ENCODE peak calls at places on chromosomes 13 and 19, in ten cellular contexts. One of them, this sample, is unnamed.

GRCh38 chr19:30584121-30584520 is 211.9 kb downstream of the ZNF536 start:
- DNase-seq in activated T-cell treated with anti-CD3 and anti-CD28 coated beads, Interleukin-2, amount 50 U/mL, for 72 hours: no peak
- DNase-seq in stimulated activated naive CD8-positive, alpha-beta T cell treated with anti-CD3 and anti-CD28 coated beads, Interleukin-15, Interleukin-2, amounts not matched to agents 100 U/mL and 50 U/mL, for 24 hours: no peak
- DNase-seq in CD4-positive, alpha-beta T cell: no peak
- DNase-seq in stimulated activated CD4-positive, alpha-beta T cell treated with anti-CD3 and anti-CD28 coated beads, Interleukin-1b, Interleukin-23, amount 100 ng/mL, for 24 hours: no peak
- DNase-seq in stimulated activated naive B cell treated with anti-CD40 and anti-IgM and Interleukin-4, amounts not matched to agents 10 μg/mL and 1 μg/mL and 100 μg/mL, for 72 hours: no peak
- DNase-seq in psoas muscle: no peak
- DNase-seq in NCI-H1930: no peak
- DNase-seq in SJSA1: no peak
- DNase-seq in HCEC 1CT: no peak
- DNase-seq in this sample: no peak

GRCh38 chr19:44576843-44577565 is 36.4 kb upstream of the IGSF23 start:
- DNase-seq in activated T-cell treated with anti-CD3 and anti-CD28 coated beads, Interleukin-2, amount 50 U/mL, for 72 hours: peak; percentile 38
- DNase-seq in stimulated activated naive CD8-positive, alpha-beta T cell treated with anti-CD3 and anti-CD28 coated beads, Interleukin-15, Interleukin-2, amounts not matched to agents 100 U/mL and 50 U/mL, for 24 hours: peak; percentile 10
- DNase-seq in CD4-positive, alpha-beta T cell: no peak
- DNase-seq in stimulated activated CD4-positive, alpha-beta T cell treated with anti-CD3 and anti-CD28 coated beads, Interleukin-1b, Interleukin-23, amount 100 ng/mL, for 24 hours: no peak
- DNase-seq in stimulated activated naive B cell treated with anti-CD40 and anti-IgM and Interleukin-4, amounts not matched to agents 10 μg/mL and 1 μg/mL and 100 μg/mL, for 72 hours: no peak
- DNase-seq in psoas muscle: no peak
- DNase-seq in NCI-H1930: peak; percentile 51
- DNase-seq in SJSA1: peak; percentile 31
- DNase-seq in HCEC 1CT: peak; percentile 46
- DNase-seq in this sample: peak; percentile 33

GRCh38 chr13:51435002-51435578 is 17.7 kb downstream of the INTS6 start:
- DNase-seq in activated T-cell treated with anti-CD3 and anti-CD28 coated beads, Interleukin-2, amount 50 U/mL, for 72 hours: no peak
- DNase-seq in stimulated activated naive CD8-positive, alpha-beta T cell treated with anti-CD3 and anti-CD28 coated beads, Interleukin-15, Interleukin-2, amounts not matched to agents 100 U/mL and 50 U/mL, for 24 hours: no peak
- DNase-seq in CD4-positive, alpha-beta T cell: no peak
- DNase-seq in stimulated activated CD4-positive, alpha-beta T cell treated with anti-CD3 and anti-CD28 coated beads, Interleukin-1b, Interleukin-23, amount 100 ng/mL, for 24 hours: no peak
- DNase-seq in stimulated activated naive B cell treated with anti-CD40 and anti-IgM and Interleukin-4, amounts not matched to agents 10 μg/mL and 1 μg/mL and 100 μg/mL, for 72 hours: no peak
- DNase-seq in psoas muscle: no peak
- DNase-seq in NCI-H1930: no peak
- DNase-seq in SJSA1: peak; percentile 12
- DNase-seq in HCEC 1CT: peak; percentile 43
- DNase-seq in this sample: no peak

GRCh38 chr19:33674575-33675367 is 53.0 kb downstream of the CHST8 start:
- DNase-seq in activated T-cell treated with anti-CD3 and anti-CD28 coated beads, Interleukin-2, amount 50 U/mL, for 72 hours: no peak
- DNase-seq in stimulated activated naive CD8-positive, alpha-beta T cell treated with anti-CD3 and anti-CD28 coated beads, Interleukin-15, Interleukin-2, amounts not matched to agents 100 U/mL and 50 U/mL, for 24 hours: no peak
- DNase-seq in CD4-positive, alpha-beta T cell: no peak
- DNase-seq in stimulated activated CD4-positive, alpha-beta T cell treated with anti-CD3 and anti-CD28 coated beads, Interleukin-1b, Interleukin-23, amount 100 ng/mL, for 24 hours: no peak
- DNase-seq in stimulated activated naive B cell treated with anti-CD40 and anti-IgM and Interleukin-4, amounts not matched to agents 10 μg/mL and 1 μg/mL and 100 μg/mL, for 72 hours: no peak
- DNase-seq in psoas muscle: no peak
- DNase-seq in NCI-H1930: no peak
- DNase-seq in SJSA1: no peak
- DNase-seq in HCEC 1CT: no peak
- DNase-seq in this sample: no peak

GRCh38 chr13:57557979-57558529 is 73.5 kb upstream of the PCDH17 start:
- DNase-seq in activated T-cell treated with anti-CD3 and anti-CD28 coated beads, Interleukin-2, amount 50 U/mL, for 72 hours: no peak
- DNase-seq in stimulated activated naive CD8-positive, alpha-beta T cell treated with anti-CD3 and anti-CD28 coated beads, Interleukin-15, Interleukin-2, amounts not matched to agents 100 U/mL and 50 U/mL, for 24 hours: no peak
- DNase-seq in CD4-positive, alpha-beta T cell: no peak
- DNase-seq in stimulated activated CD4-positive, alpha-beta T cell treated with anti-CD3 and anti-CD28 coated beads, Interleukin-1b, Interleukin-23, amount 100 ng/mL, for 24 hours: no peak
- DNase-seq in stimulated activated naive B cell treated with anti-CD40 and anti-IgM and Interleukin-4, amounts not matched to agents 10 μg/mL and 1 μg/mL and 100 μg/mL, for 72 hours: no peak
- DNase-seq in psoas muscle: no peak
- DNase-seq in NCI-H1930: no peak
- DNase-seq in SJSA1: no peak
- DNase-seq in HCEC 1CT: no peak
- DNase-seq in this sample: no peak

GRCh38 chr19:10543059-10543419 is 665 bp upstream of the ATG4D start:
- DNase-seq in activated T-cell treated with anti-CD3 and anti-CD28 coated beads, Interleukin-2, amount 50 U/mL, for 72 hours: no peak
- DNase-seq in stimulated activated naive CD8-positive, alpha-beta T cell treated with anti-CD3 and anti-CD28 coated beads, Interleukin-15, Interleukin-2, amounts not matched to agents 100 U/mL and 50 U/mL, for 24 hours: no peak
- DNase-seq in CD4-positive, alpha-beta T cell: no peak
- DNase-seq in stimulated activated CD4-positive, alpha-beta T cell treated with anti-CD3 and anti-CD28 coated beads, Interleukin-1b, Interleukin-23, amount 100 ng/mL, for 24 hours: no peak
- DNase-seq in stimulated activated naive B cell treated with anti-CD40 and anti-IgM and Interleukin-4, amounts not matched to agents 10 μg/mL and 1 μg/mL and 100 μg/mL, for 72 hours: no peak
- DNase-seq in psoas muscle: no peak
- DNase-seq in NCI-H1930: no peak
- DNase-seq in SJSA1: no peak
- DNase-seq in HCEC 1CT: no peak
- DNase-seq in this sample: peak; percentile 61

GRCh38 chr13:33164331-33164730 is 121.2 kb downstream of the STARD13 start:
- DNase-seq in activated T-cell treated with anti-CD3 and anti-CD28 coated beads, Interleukin-2, amount 50 U/mL, for 72 hours: no peak
- DNase-seq in stimulated activated naive CD8-positive, alpha-beta T cell treated with anti-CD3 and anti-CD28 coated beads, Interleukin-15, Interleukin-2, amounts not matched to agents 100 U/mL and 50 U/mL, for 24 hours: no peak
- DNase-seq in CD4-positive, alpha-beta T cell: no peak
- DNase-seq in stimulated activated CD4-positive, alpha-beta T cell treated with anti-CD3 and anti-CD28 coated beads, Interleukin-1b, Interleukin-23, amount 100 ng/mL, for 24 hours: no peak
- DNase-seq in stimulated activated naive B cell treated with anti-CD40 and anti-IgM and Interleukin-4, amounts not matched to agents 10 μg/mL and 1 μg/mL and 100 μg/mL, for 72 hours: no peak
- DNase-seq in psoas muscle: no peak
- DNase-seq in NCI-H1930: no peak
- DNase-seq in SJSA1: no peak
- DNase-seq in HCEC 1CT: no peak
- DNase-seq in this sample: no peak

GRCh38 chr19:4911786-4912672 is 2.7 kb downstream of the UHRF1 start:
- DNase-seq in activated T-cell treated with anti-CD3 and anti-CD28 coated beads, Interleukin-2, amount 50 U/mL, for 72 hours: peak; percentile 74
- DNase-seq in stimulated activated naive CD8-positive, alpha-beta T cell treated with anti-CD3 and anti-CD28 coated beads, Interleukin-15, Interleukin-2, amounts not matched to agents 100 U/mL and 50 U/mL, for 24 hours: peak; percentile 77
- DNase-seq in CD4-positive, alpha-beta T cell: peak; percentile 64
- DNase-seq in stimulated activated CD4-positive, alpha-beta T cell treated with anti-CD3 and anti-CD28 coated beads, Interleukin-1b, Interleukin-23, amount 100 ng/mL, for 24 hours: peak; percentile 59
- DNase-seq in stimulated activated naive B cell treated with anti-CD40 and anti-IgM and Interleukin-4, amounts not matched to agents 10 μg/mL and 1 μg/mL and 100 μg/mL, for 72 hours: peak; percentile 43
- DNase-seq in psoas muscle: peak; percentile 75
- DNase-seq in NCI-H1930: no peak
- DNase-seq in SJSA1: peak; percentile 94
- DNase-seq in HCEC 1CT: peak; percentile 100
- DNase-seq in this sample: no peak

GRCh38 chr13:38662362-38662761 is 24.5 kb upstream of the FREM2 start:
- DNase-seq in activated T-cell treated with anti-CD3 and anti-CD28 coated beads, Interleukin-2, amount 50 U/mL, for 72 hours: no peak
- DNase-seq in stimulated activated naive CD8-positive, alpha-beta T cell treated with anti-CD3 and anti-CD28 coated beads, Interleukin-15, Interleukin-2, amounts not matched to agents 100 U/mL and 50 U/mL, for 24 hours: no peak
- DNase-seq in CD4-positive, alpha-beta T cell: no peak
- DNase-seq in stimulated activated CD4-positive, alpha-beta T cell treated with anti-CD3 and anti-CD28 coated beads, Interleukin-1b, Interleukin-23, amount 100 ng/mL, for 24 hours: no peak
- DNase-seq in stimulated activated naive B cell treated with anti-CD40 and anti-IgM and Interleukin-4, amounts not matched to agents 10 μg/mL and 1 μg/mL and 100 μg/mL, for 72 hours: no peak
- DNase-seq in psoas muscle: no peak
- DNase-seq in NCI-H1930: no peak
- DNase-seq in SJSA1: no peak
- DNase-seq in HCEC 1CT: peak; percentile 66
- DNase-seq in this sample: no peak

GRCh38 chr13:98216711-98217110 is 39.6 kb upstream of the RNF113B start:
- DNase-seq in activated T-cell treated with anti-CD3 and anti-CD28 coated beads, Interleukin-2, amount 50 U/mL, for 72 hours: no peak
- DNase-seq in stimulated activated naive CD8-positive, alpha-beta T cell treated with anti-CD3 and anti-CD28 coated beads, Interleukin-15, Interleukin-2, amounts not matched to agents 100 U/mL and 50 U/mL, for 24 hours: no peak
- DNase-seq in CD4-positive, alpha-beta T cell: no peak
- DNase-seq in stimulated activated CD4-positive, alpha-beta T cell treated with anti-CD3 and anti-CD28 coated beads, Interleukin-1b, Interleukin-23, amount 100 ng/mL, for 24 hours: no peak
- DNase-seq in stimulated activated naive B cell treated with anti-CD40 and anti-IgM and Interleukin-4, amounts not matched to agents 10 μg/mL and 1 μg/mL and 100 μg/mL, for 72 hours: no peak
- DNase-seq in psoas muscle: no peak
- DNase-seq in NCI-H1930: no peak
- DNase-seq in SJSA1: no peak
- DNase-seq in HCEC 1CT: no peak
- DNase-seq in this sample: no peak

GRCh38 chr19:51365211-51366049 is 758 bp downstream of the ETFB start:
- DNase-seq in activated T-cell treated with anti-CD3 and anti-CD28 coated beads, Interleukin-2, amount 50 U/mL, for 72 hours: no peak
- DNase-seq in stimulated activated naive CD8-positive, alpha-beta T cell treated with anti-CD3 and anti-CD28 coated beads, Interleukin-15, Interleukin-2, amounts not matched to agents 100 U/mL and 50 U/mL, for 24 hours: peak; percentile 29
- DNase-seq in CD4-positive, alpha-beta T cell: no peak
- DNase-seq in stimulated activated CD4-positive, alpha-beta T cell treated with anti-CD3 and anti-CD28 coated beads, Interleukin-1b, Interleukin-23, amount 100 ng/mL, for 24 hours: no peak
- DNase-seq in stimulated activated naive B cell treated with anti-CD40 and anti-IgM and Interleukin-4, amounts not matched to agents 10 μg/mL and 1 μg/mL and 100 μg/mL, for 72 hours: no peak
- DNase-seq in psoas muscle: peak; percentile 57
- DNase-seq in NCI-H1930: no peak
- DNase-seq in SJSA1: peak; percentile 52
- DNase-seq in HCEC 1CT: peak; percentile 45
- DNase-seq in this sample: no peak

GRCh38 chr19:11197291-11198174 is at the start of gene KANK2:
- DNase-seq in activated T-cell treated with anti-CD3 and anti-CD28 coated beads, Interleukin-2, amount 50 U/mL, for 72 hours: peak; percentile 87
- DNase-seq in stimulated activated naive CD8-positive, alpha-beta T cell treated with anti-CD3 and anti-CD28 coated beads, Interleukin-15, Interleukin-2, amounts not matched to agents 100 U/mL and 50 U/mL, for 24 hours: peak; percentile 84
- DNase-seq in CD4-positive, alpha-beta T cell: peak; percentile 66
- DNase-seq in stimulated activated CD4-positive, alpha-beta T cell treated with anti-CD3 and anti-CD28 coated beads, Interleukin-1b, Interleukin-23, amount 100 ng/mL, for 24 hours: peak; percentile 58
- DNase-seq in stimulated activated naive B cell treated with anti-CD40 and anti-IgM and Interleukin-4, amounts not matched to agents 10 μg/mL and 1 μg/mL and 100 μg/mL, for 72 hours: peak; percentile 63
- DNase-seq in psoas muscle: peak; percentile 88
- DNase-seq in NCI-H1930: peak; percentile 73
- DNase-seq in SJSA1: peak; percentile 94
- DNase-seq in HCEC 1CT: peak; percentile 71
- DNase-seq in this sample: peak; percentile 85

GRCh38 chr19:46478356-46478986 is 7.1 kb upstream of the PNMA8A start:
- DNase-seq in activated T-cell treated with anti-CD3 and anti-CD28 coated beads, Interleukin-2, amount 50 U/mL, for 72 hours: no peak
- DNase-seq in stimulated activated naive CD8-positive, alpha-beta T cell treated with anti-CD3 and anti-CD28 coated beads, Interleukin-15, Interleukin-2, amounts not matched to agents 100 U/mL and 50 U/mL, for 24 hours: peak; percentile 10
- DNase-seq in CD4-positive, alpha-beta T cell: no peak
- DNase-seq in stimulated activated CD4-positive, alpha-beta T cell treated with anti-CD3 and anti-CD28 coated beads, Interleukin-1b, Interleukin-23, amount 100 ng/mL, for 24 hours: no peak
- DNase-seq in stimulated activated naive B cell treated with anti-CD40 and anti-IgM and Interleukin-4, amounts not matched to agents 10 μg/mL and 1 μg/mL and 100 μg/mL, for 72 hours: no peak
- DNase-seq in psoas muscle: no peak
- DNase-seq in NCI-H1930: no peak
- DNase-seq in SJSA1: no peak
- DNase-seq in HCEC 1CT: peak; percentile 48
- DNase-seq in this sample: peak; percentile 4

GRCh38 chr13:38008636-38009035 is 139.1 kb upstream of the TRPC4 start:
- DNase-seq in activated T-cell treated with anti-CD3 and anti-CD28 coated beads, Interleukin-2, amount 50 U/mL, for 72 hours: no peak
- DNase-seq in stimulated activated naive CD8-positive, alpha-beta T cell treated with anti-CD3 and anti-CD28 coated beads, Interleukin-15, Interleukin-2, amounts not matched to agents 100 U/mL and 50 U/mL, for 24 hours: no peak
- DNase-seq in CD4-positive, alpha-beta T cell: no peak
- DNase-seq in stimulated activated CD4-positive, alpha-beta T cell treated with anti-CD3 and anti-CD28 coated beads, Interleukin-1b, Interleukin-23, amount 100 ng/mL, for 24 hours: no peak
- DNase-seq in stimulated activated naive B cell treated with anti-CD40 and anti-IgM and Interleukin-4, amounts not matched to agents 10 μg/mL and 1 μg/mL and 100 μg/mL, for 72 hours: no peak
- DNase-seq in psoas muscle: no peak
- DNase-seq in NCI-H1930: no peak
- DNase-seq in SJSA1: no peak
- DNase-seq in HCEC 1CT: no peak
- DNase-seq in this sample: no peak

GRCh38 chr19:52778811-52779210 is 7.8 kb downstream of the ZNF600 start:
- DNase-seq in activated T-cell treated with anti-CD3 and anti-CD28 coated beads, Interleukin-2, amount 50 U/mL, for 72 hours: peak; percentile 52
- DNase-seq in stimulated activated naive CD8-positive, alpha-beta T cell treated with anti-CD3 and anti-CD28 coated beads, Interleukin-15, Interleukin-2, amounts not matched to agents 100 U/mL and 50 U/mL, for 24 hours: peak; percentile 49
- DNase-seq in CD4-positive, alpha-beta T cell: no peak
- DNase-seq in stimulated activated CD4-positive, alpha-beta T cell treated with anti-CD3 and anti-CD28 coated beads, Interleukin-1b, Interleukin-23, amount 100 ng/mL, for 24 hours: no peak
- DNase-seq in stimulated activated naive B cell treated with anti-CD40 and anti-IgM and Interleukin-4, amounts not matched to agents 10 μg/mL and 1 μg/mL and 100 μg/mL, for 72 hours: peak; percentile 15
- DNase-seq in psoas muscle: no peak
- DNase-seq in NCI-H1930: no peak
- DNase-seq in SJSA1: no peak
- DNase-seq in HCEC 1CT: no peak
- DNase-seq in this sample: no peak

GRCh38 chr19:11190501-11190900 is 6.8 kb downstream of the KANK2 start:
- DNase-seq in activated T-cell treated with anti-CD3 and anti-CD28 coated beads, Interleukin-2, amount 50 U/mL, for 72 hours: no peak
- DNase-seq in stimulated activated naive CD8-positive, alpha-beta T cell treated with anti-CD3 and anti-CD28 coated beads, Interleukin-15, Interleukin-2, amounts not matched to agents 100 U/mL and 50 U/mL, for 24 hours: no peak
- DNase-seq in CD4-positive, alpha-beta T cell: no peak
- DNase-seq in stimulated activated CD4-positive, alpha-beta T cell treated with anti-CD3 and anti-CD28 coated beads, Interleukin-1b, Interleukin-23, amount 100 ng/mL, for 24 hours: no peak
- DNase-seq in stimulated activated naive B cell treated with anti-CD40 and anti-IgM and Interleukin-4, amounts not matched to agents 10 μg/mL and 1 μg/mL and 100 μg/mL, for 72 hours: no peak
- DNase-seq in psoas muscle: no peak
- DNase-seq in NCI-H1930: no peak
- DNase-seq in SJSA1: no peak
- DNase-seq in HCEC 1CT: no peak
- DNase-seq in this sample: no peak

This sample was measured in NCI-H774.